ENCODE peak calls at places on chromosomes 7 and 10, in four cellular contexts. H, W, I and R are unnamed samples.
A peak's percentile ranks its signal among the peaks of the same experiment; 100 is the strongest.

GRCh38 chr7:33905389-33906032 is at the start of gene BMPER:
- DNase-seq in H (no peak), I (no peak), W (peak; percentile 67), R (peak; percentile 71)

GRCh38 chr7:99579956-99580777 is 17.9 kb upstream of the TMEM225B start:
- DNase-seq in I (no peak), W (peak; percentile 89), H (peak; percentile 6), R (peak; percentile 49)

GRCh38 chr7:134044682-134045081 is 82.5 kb upstream of the LRGUK start:
- DNase-seq in I (no peak), H (no peak), W (no peak), R (no peak)

GRCh38 chr10:132477398-132478340 is 59.9 kb upstream of the INPP5A start:
- DNase-seq in H (no peak), W (no peak), I (no peak), R (no peak)

GRCh38 chr7:111098011-111098925 is 7.3 kb downstream of the LRRN3 start:
- DNase-seq in H (peak; percentile 20), I (no peak), W (no peak), R (peak; percentile 61)

GRCh38 chr7:158124671-158125079 is 462.9 kb downstream of the PTPRN2 start:
- DNase-seq in W (no peak), H (no peak), I (no peak), R (no peak)

GRCh38 chr10:115539142-115539762 is 446.1 kb downstream of the ATRNL1 start:
- DNase-seq in W (no peak), I (no peak), H (no peak), R (no peak)

GRCh38 chr7:155043756-155044155 is 26.4 kb upstream of the HTR5A start:
- DNase-seq in W (no peak), H (no peak), I (no peak), R (peak; percentile 13)

GRCh38 chr10:50027195-50027594 is 39.0 kb downstream of the AGAP6 start:
- DNase-seq in I (no peak), H (no peak), W (peak; percentile 29), R (no peak)

GRCh38 chr10:13708256-13708990 is 121.7 kb downstream of the PRPF18 start:
- DNase-seq in W (no peak), H (no peak), I (no peak), R (no peak)

GRCh38 chr10:12455318-12455717 is 106.0 kb downstream of the CAMK1D start:
- DNase-seq in H (no peak), W (no peak), I (no peak), R (no peak)

GRCh38 chr7:111750168-111750715 is 187.9 kb upstream of the IMMP2L start:
- DNase-seq in H (no peak), I (no peak), W (no peak), R (no peak)

GRCh38 chr10:5242585-5242984 is 45.9 kb downstream of the AKR1C4 start:
- DNase-seq in H (no peak), W (no peak), I (no peak), R (no peak)

GRCh38 chr7:101538596-101539459 is 90.3 kb downstream of the MYL10 start:
- DNase-seq in W (peak; percentile 92), H (peak; percentile 34), I (no peak), R (peak; percentile 39)

GRCh38 chr10:28280652-28281051 is 22.2 kb downstream of the MPP7 start:
- DNase-seq in I (no peak), H (no peak), W (no peak), R (no peak)

GRCh38 chr7:55441668-55442305 is 76.7 kb downstream of the LANCL2 start:
- DNase-seq in I (no peak), W (no peak), H (no peak), R (no peak)

GRCh38 chr7:23175820-23176385 is 5.9 kb upstream of the NUP42 start:
- DNase-seq in W (no peak), I (no peak), H (no peak), R (no peak)

GRCh38 chr7:78770422-78771410 is 682.8 kb downstream of the MAGI2 start:
- DNase-seq in W (peak; percentile 66), H (no peak), I (no peak), R (peak; percentile 50)

GRCh38 chr10:15842493-15843169 is 17.7 kb downstream of the MINDY3 start:
- DNase-seq in H (no peak), W (no peak), I (no peak), R (no peak)

GRCh38 chr10:86373828-86374227 is 7.2 kb upstream of the GRID1 start:
- DNase-seq in W (peak; percentile 33), H (no peak), I (no peak), R (no peak)

GRCh38 chr10:52187521-52188258 is 126.4 kb upstream of the DKK1 start:
- DNase-seq in I (no peak), W (no peak), H (no peak), R (peak; percentile 3)

GRCh38 chr10:68106656-68107055 is 2.6 kb upstream of the MYPN start:
- DNase-seq in W (no peak), I (no peak), H (no peak), R (no peak)

GRCh38 chr10:68329506-68329861 is 2.4 kb upstream of the HNRNPH3 start:
- DNase-seq in H (no peak), W (no peak), I (no peak), R (no peak)

GRCh38 chr7:123122951-123123350 is 76.8 kb downstream of the SLC13A1 start:
- DNase-seq in H (no peak), W (no peak), I (no peak), R (no peak)

DNA sequence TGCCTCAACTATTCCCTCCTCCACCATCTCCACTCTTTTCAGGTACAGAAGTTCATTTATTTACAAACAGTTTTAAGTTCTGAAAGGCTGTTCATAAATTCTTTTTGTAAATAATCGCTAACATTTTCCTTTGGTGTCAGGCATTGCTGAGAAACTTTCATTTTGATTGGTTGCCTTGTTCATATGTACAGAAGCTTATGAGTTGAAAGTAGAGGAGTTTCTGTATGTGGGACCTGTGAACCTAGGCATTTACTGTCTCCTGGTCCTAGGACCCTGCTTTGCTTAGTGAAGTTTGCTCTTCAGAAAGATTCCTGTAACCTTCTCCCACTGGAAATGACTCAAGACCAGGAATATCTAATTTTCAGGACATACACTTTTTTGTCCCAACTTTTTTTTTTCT is 30.4 kb downstream of the CCSER2 start:
- DNase-seq in H (no peak), I (no peak), W (no peak), R (no peak)
- H3K4me3 ChIP-seq in H (no peak overlapping the region), I (no peak overlapping the region), W (no peak overlapping the region), R (no peak overlapping the region)

GRCh38 chr10:43707755-43708154 is 59.1 kb upstream of the ZNF32 start:
- DNase-seq in H (no peak), W (no peak), I (no peak), R (no peak)
- TF ChIP-seq ZNF274 in H (no peak), W (no peak), I (no peak), R (no peak)

DNA sequence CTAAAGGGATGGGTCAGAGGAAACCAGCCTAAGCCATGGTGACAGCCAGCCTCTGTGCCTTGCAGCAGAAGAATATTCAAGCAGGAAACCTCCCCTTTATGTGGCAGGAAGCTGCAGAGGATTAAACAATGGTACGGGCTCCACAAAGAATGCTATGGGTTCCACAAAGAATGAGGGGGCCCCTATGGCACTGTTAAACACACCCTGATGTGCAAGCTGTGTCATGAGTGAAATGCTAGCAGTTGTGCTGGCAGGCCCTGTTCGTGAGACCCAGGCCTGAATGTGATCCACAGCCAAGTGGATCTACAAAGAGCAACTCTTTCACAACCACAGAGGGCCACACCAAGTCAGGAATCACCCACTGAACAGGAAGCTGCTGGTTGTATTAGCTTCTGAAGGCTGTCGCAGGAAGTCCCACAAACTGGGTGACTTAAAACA is 68.9 kb downstream of the MYOF start:
- DNase-seq in H (no peak), I (no peak), W (no peak), R (no peak)
- TF ChIP-seq SUZ12 in H (no peak), I (no peak), W (no peak), R (no peak)

GRCh38 chr7:2307690-2308107 is 6.5 kb downstream of the SNX8 start:
- DNase-seq in H (no peak), I (peak; percentile 77), W (no peak), R (no peak)
- H3K4me3 ChIP-seq in H (no peak overlapping the region), I (peak overlapping the region; percentile 63), W (no peak overlapping the region), R (no peak overlapping the region)

DNA sequence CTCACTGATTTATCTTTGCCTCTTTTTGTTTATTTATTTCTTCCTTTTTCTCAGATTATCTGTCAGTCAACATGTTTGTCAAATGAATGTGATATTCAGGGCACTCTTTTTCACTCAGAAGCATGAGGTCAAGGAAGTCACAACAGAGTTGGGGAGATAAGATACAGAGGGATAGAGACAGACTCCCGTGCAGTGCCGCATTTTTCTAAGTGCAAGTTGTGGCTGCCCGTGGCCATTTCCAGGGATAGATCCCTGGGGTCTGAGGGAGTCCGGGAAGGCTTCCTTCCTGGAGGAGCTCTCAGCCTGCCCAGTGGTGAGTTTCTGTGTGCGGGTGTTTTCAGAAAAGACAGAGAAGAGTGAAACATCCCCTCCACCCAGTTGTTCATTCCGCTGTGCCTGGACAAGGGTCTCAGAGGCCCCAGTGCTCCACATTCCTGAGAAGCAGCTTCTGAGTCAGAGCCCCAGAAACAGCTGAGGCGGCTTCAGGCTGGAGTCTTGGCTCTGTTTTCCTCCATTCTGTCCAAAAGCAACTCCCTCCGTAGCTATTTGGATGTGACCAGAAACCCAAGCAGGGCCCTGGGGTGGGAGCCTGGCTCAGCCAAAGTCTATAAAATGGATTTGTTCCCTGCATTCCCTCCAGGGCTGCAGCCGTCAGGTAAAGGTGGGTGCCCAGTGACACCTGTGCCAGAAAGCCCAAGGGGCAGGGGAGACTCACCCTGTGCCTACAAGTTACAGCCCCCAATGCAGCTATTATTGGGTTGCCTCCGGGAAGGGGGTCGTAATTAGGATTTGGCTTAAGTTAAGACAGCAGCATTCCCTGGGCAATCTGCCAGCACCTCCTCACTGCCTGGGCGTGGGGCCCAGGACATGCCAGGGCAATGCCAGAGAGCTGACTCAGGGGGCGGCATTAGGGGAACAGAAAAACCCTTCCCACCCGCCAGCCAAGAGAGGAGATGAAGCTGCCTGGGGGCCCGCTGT is 13.0 kb upstream of the CAMK2G start:
- DNase-seq in H (no peak), I (no peak), W (no peak), R (no peak)
- TF ChIP-seq ZNF274 in H (no peak), I (no peak), W (no peak), R (no peak)

DNA sequence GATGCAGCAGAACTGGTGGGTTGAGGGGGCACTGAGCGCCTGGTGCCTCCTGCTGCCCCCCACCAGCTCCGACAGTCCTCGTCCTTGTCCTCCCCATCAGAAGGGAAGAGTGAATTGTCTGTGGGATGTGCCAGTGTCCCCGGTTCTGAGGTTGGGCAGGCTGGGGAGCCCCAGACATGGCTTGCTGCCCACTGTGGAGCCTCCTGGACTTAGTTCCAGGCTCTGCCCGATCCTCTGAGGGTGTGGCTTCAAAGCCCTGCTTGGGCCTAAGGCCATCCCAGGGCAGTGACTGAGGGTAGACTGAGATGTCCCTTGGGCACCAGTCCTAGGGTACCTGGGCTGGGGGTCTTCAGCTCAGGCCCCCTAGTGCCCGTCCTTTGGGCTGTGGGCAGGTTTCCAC is 168.8 kb downstream of the RNF216 start:
- DNase-seq in I (no peak), W (no peak), H (no peak), R (no peak)
- TF ChIP-seq SUZ12 in I (no peak), W (no peak), H (no peak), R (no peak)